ENCODE peak calls at places on chromosomes 6 and 20, in ten cellular contexts. I, N, L, E, Q, Y, P, A, M and X are unnamed samples.

GRCh38 chr20:62737971-62738881 is 29.6 kb downstream of the NTSR1 start:
- DNase-seq in Q (no peak), N (no peak), M (no peak), Y (peak; percentile 12), I (no peak), P (no peak), E (peak; percentile 9), L (no peak), A (no peak), X (no peak)

GRCh38 chr20:48763183-48764030 is 64.4 kb downstream of the PREX1 start:
- DNase-seq in Y (peak; percentile 47), I (no peak), P (no peak), N (no peak), L (no peak), E (no peak), A (no peak), Q (no peak), M (no peak), X (no peak)

GRCh38 chr20:1895674-1896496 is 678 bp downstream of the SIRPA start:
- DNase-seq in N (no peak), Y (peak; percentile 57), E (no peak), A (no peak), M (no peak), I (no peak), L (no peak), Q (peak; percentile 34), P (no peak), X (peak; percentile 46)

GRCh38 chr20:45828589-45828988 is 1.5 kb upstream of the TNNC2 start:
- DNase-seq in M (no peak), Q (no peak), L (no peak), P (no peak), I (peak; percentile 17), A (no peak), Y (no peak), N (no peak), E (no peak), X (peak; percentile 67)

GRCh38 chr6:8627085-8627861 is 191.9 kb upstream of the SLC35B3 start:
- DNase-seq in A (peak; percentile 28), P (peak; percentile 16), E (no peak), L (no peak), N (no peak), I (peak; percentile 46), Q (no peak), Y (no peak), M (no peak), X (no peak)

GRCh38 chr6:34239240-34239825 is 2.7 kb downstream of the HMGA1 start:
- DNase-seq in Y (no peak), Q (no peak), I (no peak), N (no peak), M (no peak), P (no peak), E (no peak), A (no peak), L (no peak), X (peak; percentile 10)

GRCh38 chr6:105851181-105851580 is 235.0 kb upstream of the PRDM1 start:
- DNase-seq in P (no peak), Y (no peak), E (no peak), A (no peak), N (no peak), M (no peak), I (no peak), Q (no peak), L (peak; percentile 55), X (no peak)

GRCh38 chr6:99151634-99152344 is 197.7 kb downstream of the FAXC start:
- DNase-seq in P (peak; percentile 63), M (peak; percentile 13), I (peak; percentile 11), Y (peak; percentile 23), E (peak; percentile 24), Q (peak; percentile 74), A (peak; percentile 43), N (peak; percentile 45), L (peak; percentile 1), X (no peak)

GRCh38 chr6:7200598-7201443 is 93.1 kb downstream of the RREB1 start:
- DNase-seq in E (no peak), Y (no peak), A (no peak), L (no peak), N (no peak), I (no peak), P (no peak), Q (peak; percentile 62), M (no peak), X (no peak)

GRCh38 chr6:14743126-14743464 is 502.8 kb upstream of the JARID2 start:
- DNase-seq in P (no peak), N (no peak), L (no peak), I (no peak), A (no peak), Q (no peak), E (no peak), Y (no peak), M (no peak), X (no peak)

GRCh38 chr6:157219201-157220200 is 103.8 kb downstream of the TMEM242 start:
- DNase-seq in Y (no peak), N (no peak), A (peak; percentile 68), L (no peak), I (peak; percentile 43), M (no peak), E (no peak), P (peak; percentile 31), Q (no peak), X (no peak)

GRCh38 chr6:137874204-137875001 is 7.3 kb downstream of the TNFAIP3 start:
- DNase-seq in Q (no peak), A (no peak), Y (no peak), E (no peak), I (no peak), M (no peak), P (peak; percentile 20), L (no peak), N (no peak), X (no peak)

GRCh38 chr20:1775117-1775516 is 117.5 kb upstream of the SIRPG start:
- DNase-seq in E (no peak), I (peak; percentile 54), Y (no peak), A (peak; percentile 65), M (no peak), P (peak; percentile 57), Q (peak; percentile 19), L (peak; percentile 25), N (no peak), X (no peak)

GRCh38 chr6:37838209-37838921 is 18.8 kb downstream of the ZFAND3 start:
- DNase-seq in A (no peak), I (peak; percentile 58), Y (no peak), Q (no peak), N (no peak), M (no peak), E (no peak), L (no peak), P (no peak), X (no peak)

GRCh38 chr6:5379647-5380242 is 118.4 kb downstream of the FARS2 start:
- DNase-seq in P (peak; percentile 48), Q (peak; percentile 41), Y (no peak), N (peak; percentile 46), L (no peak), M (peak; percentile 67), I (peak; percentile 59), A (peak; percentile 3), E (no peak), X (no peak)

GRCh38 chr20:17722493-17723300 is 22.9 kb downstream of the BANF2 start:
- DNase-seq in I (no peak), Q (no peak), P (no peak), M (no peak), L (no peak), Y (no peak), E (no peak), N (no peak), A (no peak), X (no peak)

GRCh38 chr6:128280960-128281359 is 239.4 kb downstream of the PTPRK start:
- DNase-seq in I (no peak), P (no peak), E (no peak), Y (no peak), A (no peak), L (no peak), Q (no peak), M (no peak), N (no peak), X (no peak)

GRCh38 chr20:17873410-17874270 is 95.0 kb downstream of the SNX5 start:
- DNase-seq in I (peak; percentile 93), A (peak; percentile 83), P (peak; percentile 62), Q (peak; percentile 21), M (peak; percentile 68), Y (peak; percentile 90), N (no peak), L (peak; percentile 96), E (no peak), X (peak; percentile 96)

GRCh38 chr6:72724545-72724944 is 102.7 kb downstream of the KCNQ5 start:
- DNase-seq in E (no peak), N (peak; percentile 34), A (no peak), I (no peak), Y (no peak), L (no peak), Q (no peak), M (no peak), P (peak; percentile 51), X (no peak)

GRCh38 chr6:152121910-152122309 is 314.4 kb downstream of the ESR1 start:
- DNase-seq in E (no peak), M (no peak), L (no peak), A (no peak), P (no peak), N (no peak), Q (no peak), Y (no peak), I (no peak), X (no peak)

GRCh38 chr20:58128635-58129625 is 99.5 kb downstream of the ANKRD60 start:
- DNase-seq in L (no peak), A (no peak), N (no peak), Q (no peak), M (no peak), P (no peak), I (no peak), Y (no peak), E (no peak), X (no peak)

GRCh38 chr20:49672109-49672681 is 41.5 kb downstream of the B4GALT5 start:
- DNase-seq in M (no peak), N (peak; percentile 51), L (no peak), A (no peak), E (no peak), P (no peak), Q (no peak), Y (no peak), I (no peak), X (no peak)

GRCh38 chr6:2141644-2142290 is 103.6 kb downstream of the GMDS start:
- DNase-seq in N (no peak), P (no peak), M (no peak), A (no peak), I (no peak), E (no peak), L (no peak), Y (no peak), Q (no peak), X (no peak)

GRCh38 chr6:144284753-144285547 is at the start of gene UTRN:
- DNase-seq in E (peak; percentile 41), N (no peak), P (peak; percentile 84), A (peak; percentile 77), Q (peak; percentile 72), M (no peak), L (peak; percentile 66), I (peak; percentile 83), Y (peak; percentile 86), X (peak; percentile 86)

GRCh38 chr20:41587956-41588355 is 30.2 kb downstream of the CHD6 start:
- DNase-seq in A (peak; percentile 53), P (no peak), M (no peak), Q (no peak), Y (no peak), N (no peak), I (peak; percentile 76), E (no peak), L (peak; percentile 65), X (no peak)

GRCh38 chr20:44056010-44056698 is 130.8 kb downstream of the JPH2 start:
- DNase-seq in P (peak; percentile 37), Y (no peak), M (peak; percentile 39), E (peak; percentile 59), A (peak; percentile 23), N (no peak), Q (peak; percentile 75), L (no peak), I (no peak), X (no peak)

GRCh38 chr6:91911945-91912344 is 1325.1 kb upstream of the MAP3K7 start:
- DNase-seq in N (no peak), E (no peak), Q (no peak), A (no peak), L (no peak), P (no peak), I (no peak), Y (no peak), M (no peak), X (no peak)

GRCh38 chr6:116072368-116072767 is 11.7 kb upstream of the FRK start:
- DNase-seq in M (no peak), A (no peak), Y (no peak), I (no peak), E (no peak), N (peak; percentile 24), Q (no peak), L (no peak), P (no peak), X (no peak)